ENCODE peak calls at places on chromosomes 4 and X, in nine cellular contexts. J is left lung; X is stomach; R is colonic mucosa; F is fibroblast of lung; B is breast epithelium; S is sigmoid colon; H is CD4-positive, alpha-beta memory T cell; O is transverse colon. W is an unnamed sample. For H3K27me3 and H3K4me1, the result is how much of the 10 kb centered on the place peaks cover.

GRCh38 chrX:18828832-18829404 is 121.5 kb downstream of the PPEF1 start:
- DNase-seq in B (no peak), R (no peak), H (no peak), F (peak), S (no peak), O (no peak), X (no peak), J (no peak), W (no peak)

GRCh38 chrX:69320116-69320515 is 154.9 kb upstream of the PJA1 start:
- DNase-seq in J (no peak), X (peak), H (no peak), O (no peak), B (no peak), R (peak), F (no peak), S (no peak), W (no peak)

GRCh38 chr4:48290146-48290772 is 20.6 kb upstream of the TEC start:
- DNase-seq in F (peak), B (no peak), S (no peak), O (peak), J (no peak), X (no peak), R (peak), H (no peak), W (no peak)

GRCh38 chr4:94766856-94767255 is 9.1 kb downstream of the BMPR1B start:
- DNase-seq in X (no peak), S (no peak), J (no peak), R (no peak), H (no peak), B (no peak), F (no peak), O (no peak), W (no peak)

GRCh38 chr4:80566203-80566872 is 230.8 kb downstream of the CFAP299 start:
- DNase-seq in X (no peak), H (no peak), S (no peak), B (no peak), O (no peak), F (peak), J (no peak), R (no peak), W (no peak)

GRCh38 chr4:87559090-87559837 is 30.1 kb upstream of the SPARCL1 start:
- DNase-seq in F (no peak), S (no peak), J (no peak), B (no peak), X (peak), O (peak), H (peak), R (no peak), W (no peak)

GRCh38 chr4:110878413-110878812 is 255.5 kb upstream of the PITX2 start:
- DNase-seq in B (no peak), H (no peak), O (no peak), S (no peak), J (no peak), X (no peak), R (no peak), F (no peak), W (no peak)

GRCh38 chr4:8710946-8711345 is 118.4 kb downstream of the CPZ start:
- DNase-seq in R (no peak), H (no peak), J (no peak), F (no peak), B (no peak), O (peak), X (no peak), S (peak), W (peak)

GRCh38 chr4:15525080-15525479 is 55.4 kb downstream of the CC2D2A start:
- DNase-seq in B (no peak), O (no peak), S (no peak), X (no peak), J (no peak), H (no peak), F (no peak), R (no peak), W (no peak)

GRCh38 chrX:123803331-123803983 is 56.4 kb upstream of the XIAP start:
- DNase-seq in F (peak), O (no peak), H (peak), S (no peak), B (no peak), J (no peak), X (no peak), R (no peak), W (no peak)

GRCh38 chr4:80033581-80033980 is 39.4 kb downstream of the ANTXR2 start:
- DNase-seq in S (no peak), J (no peak), H (no peak), R (no peak), X (no peak), O (no peak), F (no peak), B (no peak), W (no peak)

GRCh38 chr4:182483685-182484084 is 240.5 kb downstream of the TENM3 start:
- DNase-seq in R (no peak), F (no peak), X (no peak), S (no peak), O (no peak), H (no peak), J (no peak), B (no peak), W (no peak)

GRCh38 chr4:13627185-13627605 is 330 bp downstream of the BOD1L1 start:
- DNase-seq in J (peak), B (no peak), F (peak), H (no peak), R (peak), O (peak), S (peak), X (no peak), W (no peak)

GRCh38 chrX:136198678-136199243 is 51.4 kb downstream of the FHL1 start:
- DNase-seq in H (no peak), X (no peak), O (no peak), B (no peak), S (no peak), R (no peak), J (no peak), F (no peak), W (no peak)

GRCh38 chrX:19852014-19853005 is 35.1 kb downstream of the SH3KBP1 start:
- DNase-seq in B (no peak), X (no peak), J (no peak), F (peak), O (no peak), H (no peak), R (no peak), S (peak), W (peak)

GRCh38 chrX:111095974-111096870 is at the start of gene PAK3:
- DNase-seq in F (peak), H (peak), J (peak), R (peak), O (peak), X (peak), B (no peak), S (peak), W (no peak)

GRCh38 chr4:81773557-81773956 is 301.9 kb upstream of the RASGEF1B start:
- DNase-seq in O (no peak), S (no peak), J (no peak), F (no peak), X (no peak), H (no peak), R (no peak), B (no peak), W (no peak)

GRCh38 chr4:121989715-121990114 is 37.9 kb upstream of the TRPC3 start:
- DNase-seq in B (no peak), J (no peak), S (no peak), R (no peak), X (no peak), F (peak), O (no peak), H (no peak), W (no peak)

GRCh38 chrX:100748133-100748532 is 16.2 kb upstream of the SYTL4 start:
- DNase-seq in B (no peak), F (no peak), O (no peak), R (no peak), X (no peak), S (no peak), H (no peak), J (no peak), W (no peak)

GRCh38 chr4:20992002-20992401 is 291.7 kb downstream of the PACRGL start:
- DNase-seq in R (no peak), B (no peak), S (no peak), F (no peak), O (peak), H (no peak), J (no peak), X (no peak), W (no peak)

GRCh38 chrX:12002876-12003275 is 135.4 kb upstream of the FRMPD4 start:
- DNase-seq in R (no peak), X (no peak), F (no peak), B (no peak), O (no peak), S (no peak), J (no peak), H (no peak), W (no peak)

DNA sequence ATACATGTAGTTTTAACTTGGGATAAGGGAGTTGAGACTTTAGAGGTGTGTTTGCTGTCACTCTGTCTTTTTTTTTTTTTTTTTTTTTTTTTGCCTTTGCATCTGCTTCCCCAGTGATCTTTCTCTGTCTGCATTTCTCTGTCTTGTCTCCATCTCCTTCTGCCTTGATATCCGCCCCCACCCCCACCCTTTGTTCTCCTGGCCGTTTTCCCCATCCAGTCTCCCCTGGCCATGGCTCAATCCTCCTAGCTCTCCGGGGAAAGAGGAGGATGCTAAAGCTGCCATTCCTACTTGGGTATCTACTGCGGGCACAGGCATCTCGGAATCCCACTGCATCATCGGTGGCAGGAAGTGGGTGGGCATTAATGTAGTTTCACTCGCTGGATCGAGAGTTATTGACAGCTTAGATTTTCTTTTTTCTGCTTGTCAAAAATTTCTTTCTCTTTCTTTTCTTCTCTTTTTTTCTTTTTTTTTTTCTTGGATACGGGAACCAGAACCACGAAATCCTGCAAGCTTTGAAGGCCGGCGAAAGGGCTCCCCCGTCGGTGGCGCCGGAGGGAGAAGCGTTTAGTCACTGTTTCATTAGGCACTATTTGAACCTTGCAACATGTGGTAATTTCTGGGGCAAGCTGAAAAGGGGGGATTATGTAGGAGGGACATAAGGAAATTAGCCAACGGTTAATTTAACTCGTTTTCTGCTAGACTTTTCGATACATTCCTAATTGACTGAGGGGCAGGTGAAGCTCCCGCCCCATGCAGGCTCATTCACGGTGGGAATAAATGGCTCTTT is 8.2 kb downstream of the GSX2 start:
- DNase-seq in J (no peak), H (no peak), S (no peak), O (no peak), R (no peak), F (no peak), X (no peak), B (no peak), W (no peak)
- H3K27me3 ChIP-seq in J (half or more), H (half or more), S (under half), O (half or more), R (half or more), F (under half), X (under half), B (under half), W (half or more)

GRCh38 chr4:147309434-147309833 is 171.5 kb upstream of the EDNRA start:
- DNase-seq in J (no peak), O (no peak), F (peak), S (no peak), B (no peak), X (no peak), R (no peak), H (no peak), W (no peak)
- H3K4me1 ChIP-seq in J (under half), O (under half), F (under half), S (under half), B (under half), X (under half), R (under half), H (under half), W (under half)

GRCh38 chrX:147119088-147119487 is 304.5 kb upstream of the CXorf51A start:
- DNase-seq in B (no peak), F (no peak), O (no peak), S (no peak), X (no peak), H (no peak), J (no peak), R (no peak), W (no peak)
- H3K27me3 ChIP-seq in B (under half), F (under half), O (under half), S (under half), X (under half), H (under half), J (under half), R (under half), W (under half)

DNA sequence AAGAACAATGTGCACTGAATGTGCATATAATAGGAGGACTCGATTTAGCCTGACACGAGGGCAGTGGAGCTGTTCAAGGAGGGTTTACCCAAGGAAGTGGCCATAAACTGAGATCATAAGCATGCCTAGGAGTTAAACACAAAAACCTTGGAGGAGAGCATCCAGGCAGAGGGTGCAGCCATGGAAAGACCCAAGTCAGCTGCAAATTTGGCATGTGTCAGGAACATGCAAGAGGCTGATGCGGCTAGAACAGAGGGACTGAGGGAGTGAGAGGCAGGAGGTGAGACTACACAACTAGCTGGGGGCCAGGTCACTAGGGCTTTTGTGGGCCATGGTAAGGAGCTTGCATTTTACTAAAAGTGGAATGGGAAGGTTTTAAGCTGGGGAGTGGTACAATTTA is 55.6 kb downstream of the PRPS1 start:
- DNase-seq in H (no peak), S (no peak), X (no peak), B (no peak), O (no peak), F (no peak), R (no peak), J (no peak), W (no peak)
- H3K4me1 ChIP-seq in H (under half), S (under half), X (under half), B (under half), O (under half), F (under half), R (under half), J (under half), W (under half)

DNA sequence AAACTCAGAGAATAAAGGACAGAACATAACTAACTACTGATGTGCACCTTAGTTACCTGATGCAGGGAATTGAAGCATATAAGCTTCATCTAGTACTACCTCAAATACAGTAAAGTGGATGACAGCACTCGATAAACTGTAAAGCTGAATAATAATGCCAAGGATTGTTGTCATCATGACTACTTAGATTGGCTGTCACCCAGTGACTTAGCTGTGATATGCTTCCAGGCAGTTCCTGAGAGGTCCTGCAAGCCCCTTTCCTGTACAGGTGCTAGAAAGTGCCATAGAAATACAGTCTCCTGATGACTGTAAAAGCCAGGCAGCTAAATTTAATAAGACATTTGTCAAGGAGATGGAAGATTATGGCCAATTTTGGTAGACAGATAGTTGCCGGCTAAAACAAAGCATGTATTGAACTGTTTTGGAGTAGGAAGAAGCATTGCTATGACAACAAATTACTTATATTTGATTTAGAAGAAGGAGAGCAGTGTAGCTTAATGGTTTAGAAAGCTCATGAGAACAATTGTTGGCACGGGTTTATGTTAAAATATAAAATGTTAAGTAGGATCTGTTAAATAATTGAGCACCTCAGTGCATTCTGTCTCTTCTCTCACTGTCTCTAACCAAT is 29.7 kb downstream of the TMEM164 start:
- DNase-seq in S (no peak), J (no peak), H (no peak), B (no peak), R (no peak), O (no peak), F (no peak), X (no peak), W (no peak)
- H3K27me3 ChIP-seq in S (under half), J (under half), H (under half), B (under half), R (under half), O (under half), F (under half), X (under half), W (under half)

DNA sequence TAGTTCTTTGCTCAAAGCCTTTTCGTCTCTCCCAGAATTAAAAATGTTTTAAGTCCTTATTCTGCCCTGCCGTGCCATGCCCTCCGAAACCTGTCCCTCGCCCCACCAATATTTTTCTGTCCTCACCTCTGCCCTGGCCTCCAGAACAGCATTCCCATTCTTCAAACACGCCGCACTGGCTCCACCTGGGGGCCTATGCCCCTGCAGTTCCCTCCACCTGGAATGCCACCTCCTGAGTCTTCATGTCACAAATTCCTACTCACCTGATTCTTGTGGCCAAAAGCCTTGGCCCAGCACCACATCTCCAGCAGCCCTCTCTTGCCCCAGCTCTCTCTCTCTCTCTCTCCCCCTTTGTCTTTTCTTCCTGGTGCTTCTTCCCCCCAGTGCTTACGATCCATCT is 91.6 kb downstream of the APBB2 start:
- DNase-seq in X (no peak), R (no peak), B (no peak), F (no peak), O (no peak), S (no peak), H (no peak), J (no peak), W (no peak)
- H3K4me1 ChIP-seq in X (half or more), R (under half), B (under half), F (under half), O (under half), S (under half), H (under half), J (under half), W (under half)

DNA sequence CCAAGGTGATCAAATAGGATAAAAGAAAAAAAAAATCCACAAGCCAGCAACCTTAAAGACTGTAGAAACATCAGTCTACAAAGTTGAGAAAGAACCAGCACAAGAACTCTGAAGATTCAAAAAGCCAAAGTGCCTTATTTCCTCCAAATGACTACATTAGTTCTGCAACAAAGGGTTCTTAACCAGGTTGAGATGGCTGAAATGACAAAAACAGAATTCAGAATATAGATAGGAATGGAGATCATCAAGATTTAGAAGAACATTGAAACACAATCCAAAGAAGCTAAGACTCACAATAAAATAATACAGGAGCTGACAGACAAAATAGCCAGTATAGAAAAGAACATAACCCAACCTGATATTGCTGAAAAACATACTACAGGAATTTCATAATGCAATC is 156.5 kb upstream of the ZCCHC13 start:
- DNase-seq in S (no peak), X (no peak), O (no peak), H (no peak), J (no peak), F (no peak), B (no peak), R (no peak), W (no peak)
- H3K27me3 ChIP-seq in S (under half), X (under half), O (under half), H (under half), J (under half), F (under half), B (under half), R (under half), W (under half)